ENCODE peak calls at places on chromosomes 12 and 14, in nine cellular contexts. T, H, Y, Z, W, U, P, O and I are unnamed samples.

GRCh38 chr12:19065871-19066270 is 63.7 kb upstream of the PLEKHA5 start:
- DNase-seq in T (no peak), W (no peak), Y (no peak), U (no peak), O (no peak), Z (no peak), P (no peak), H (no peak), I (no peak)

GRCh38 chr12:127107744-127108143 is 1159.2 kb upstream of the TMEM132C start:
- DNase-seq in T (no peak), O (no peak), Z (no peak), Y (no peak), W (no peak), U (no peak), H (no peak), P (no peak), I (no peak)

GRCh38 chr12:103844296-103844695 is 3.3 kb upstream of the NT5DC3 start:
- DNase-seq in Y (no peak), W (no peak), O (no peak), T (no peak), H (no peak), Z (no peak), U (no peak), P (no peak), I (no peak)

GRCh38 chr12:124191024-124191359 is 103.9 kb upstream of the RFLNA start:
- DNase-seq in U (no peak), H (no peak), O (no peak), T (no peak), W (no peak), P (peak), Z (no peak), Y (peak), I (no peak)

GRCh38 chr12:74537126-74537706 is 419 bp upstream of the ATXN7L3B start:
- DNase-seq in H (no peak), Z (no peak), P (peak), Y (peak), T (no peak), O (no peak), U (no peak), W (no peak), I (no peak)

GRCh38 chr14:85254718-85255117 is 275.2 kb upstream of the FLRT2 start:
- DNase-seq in U (no peak), O (no peak), T (no peak), Z (no peak), W (no peak), Y (no peak), H (no peak), P (no peak), I (no peak)

GRCh38 chr14:70831382-70831781 is 22.1 kb upstream of the MAP3K9 start:
- DNase-seq in T (no peak), P (no peak), Y (no peak), Z (no peak), W (no peak), O (no peak), U (no peak), H (no peak), I (no peak)

GRCh38 chr14:104441275-104442106 is 138.1 kb upstream of the C14orf180 start:
- DNase-seq in Z (no peak), H (peak), U (no peak), T (no peak), W (no peak), Y (no peak), O (peak), P (no peak), I (peak)

GRCh38 chr12:62963642-62964041 is 28.7 kb upstream of the PPM1H start:
- DNase-seq in Z (no peak), T (no peak), P (no peak), W (no peak), U (no peak), Y (no peak), H (no peak), O (no peak), I (no peak)

GRCh38 chr14:22533739-22534359 is 55.2 kb downstream of the DAD1 start:
- DNase-seq in O (no peak), U (no peak), Y (no peak), P (no peak), W (no peak), H (no peak), T (no peak), Z (no peak), I (no peak)

GRCh38 chr14:22533057-22533704 is 55.8 kb downstream of the DAD1 start:
- DNase-seq in P (no peak), H (no peak), Z (no peak), O (no peak), W (no peak), T (no peak), U (no peak), Y (no peak), I (no peak)

GRCh38 chr14:22530101-22530500 is 58.9 kb downstream of the DAD1 start:
- DNase-seq in H (no peak), P (no peak), W (no peak), Y (no peak), U (no peak), Z (no peak), T (no peak), O (no peak), I (no peak)

GRCh38 chr14:22532345-22533056 is 56.5 kb downstream of the DAD1 start:
- DNase-seq in O (no peak), Y (no peak), T (no peak), P (no peak), W (no peak), Z (no peak), H (no peak), U (no peak), I (no peak)

GRCh38 chr14:22531451-22532344 is 57.3 kb downstream of the DAD1 start:
- DNase-seq in Y (no peak), O (no peak), W (no peak), H (no peak), U (no peak), T (no peak), Z (no peak), P (no peak), I (no peak)
- TF ChIP-seq POLR2AphosphoS5 in Y (no peak), O (no peak), W (no peak), H (no peak), U (no peak), T (no peak), Z (no peak), P (no peak), I (no peak)

DNA sequence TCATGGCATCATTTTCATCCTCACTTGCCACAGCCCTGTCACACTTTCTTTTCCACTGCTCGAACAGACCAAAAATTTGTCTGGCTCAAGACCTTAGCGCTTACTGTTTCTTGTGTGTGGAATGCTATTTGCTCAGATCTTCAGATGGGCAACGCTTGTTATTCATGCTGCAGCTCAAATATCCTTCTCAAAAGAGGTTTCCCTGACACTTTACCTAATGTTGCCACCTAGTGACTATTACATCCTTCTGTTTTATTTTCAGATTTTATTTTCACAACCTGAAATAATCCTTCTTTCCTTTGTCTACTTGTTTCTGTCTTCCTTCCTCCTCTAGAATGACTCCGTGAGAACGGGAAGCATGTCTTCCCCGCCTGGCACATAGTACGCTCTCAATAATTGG is 5.6 kb downstream of the FBXO33 start:
- DNase-seq in P (no peak), Y (no peak), U (no peak), O (no peak), H (no peak), W (no peak), T (no peak), Z (no peak), I (no peak)
- TF ChIP-seq CTCF in P (peak), Y (peak), U (no peak), O (no peak), H (no peak), W (no peak), T (no peak), Z (no peak), I (no peak)

GRCh38 chr12:6280672-6281071 is 29.8 kb upstream of the PLEKHG6 start:
- DNase-seq in W (no peak), H (peak), T (no peak), Y (no peak), O (no peak), U (no peak), Z (no peak), P (no peak), I (no peak)
- TF ChIP-seq POLR2AphosphoS5 in W (no peak), H (no peak), T (no peak), Y (no peak), O (no peak), U (no peak), Z (no peak), P (no peak), I (no peak)

GRCh38 chr12:31310488-31310887 is 15.5 kb downstream of the SINHCAF start:
- DNase-seq in Y (no peak), U (no peak), H (no peak), P (no peak), O (no peak), W (no peak), Z (no peak), T (no peak), I (no peak)
- TF ChIP-seq CTCF in Y (no peak), U (no peak), H (no peak), P (no peak), O (no peak), W (no peak), Z (no peak), T (no peak), I (no peak)

GRCh38 chr12:110039085-110039807 is 9.1 kb downstream of the C12orf76 start:
- DNase-seq in P (peak), H (no peak), Z (peak), O (no peak), T (peak), U (peak), Y (no peak), W (no peak), I (no peak)
- TF ChIP-seq POLR2AphosphoS5 in P (no peak), H (no peak), Z (peak), O (no peak), T (no peak), U (peak), Y (no peak), W (no peak), I (no peak)

GRCh38 chr14:66507722-66508546 is at the start of gene GPHN:
- DNase-seq in W (peak), H (peak), Z (peak), U (peak), P (peak), Y (peak), O (peak), T (peak), I (peak)
- TF ChIP-seq CTCF in W (no peak), H (no peak), Z (peak), U (no peak), P (no peak), Y (no peak), O (peak), T (peak), I (peak)

GRCh38 chr14:94483071-94483451 is 7.1 kb upstream of the SERPINA9 start:
- DNase-seq in Z (no peak), U (no peak), H (no peak), W (no peak), Y (no peak), P (no peak), T (no peak), O (no peak), I (no peak)

GRCh38 chr14:94481468-94482131 is 5.6 kb upstream of the SERPINA9 start:
- DNase-seq in H (no peak), Z (no peak), U (no peak), T (no peak), W (no peak), P (no peak), Y (no peak), O (no peak), I (no peak)

GRCh38 chr14:94478420-94478819 is 2.4 kb upstream of the SERPINA9 start:
- DNase-seq in Z (no peak), O (no peak), U (no peak), T (no peak), Y (no peak), W (no peak), P (no peak), H (no peak), I (no peak)

GRCh38 chr14:94483729-94484275 is 7.8 kb upstream of the SERPINA9 start:
- DNase-seq in H (no peak), Y (no peak), U (no peak), Z (no peak), T (no peak), W (no peak), P (no peak), O (no peak), I (no peak)

GRCh38 chr14:94480809-94481208 is 4.8 kb upstream of the SERPINA9 start:
- DNase-seq in P (no peak), T (no peak), O (no peak), W (no peak), Y (no peak), H (no peak), U (no peak), Z (no peak), I (no peak)
- TF ChIP-seq POLR2AphosphoS5 in P (no peak), T (no peak), O (no peak), W (no peak), Y (no peak), H (no peak), U (no peak), Z (no peak), I (no peak)

GRCh38 chr12:132460571-132460970 is 29.4 kb upstream of the FBRSL1 start:
- DNase-seq in H (no peak), Z (no peak), U (no peak), W (no peak), P (peak), O (no peak), T (no peak), Y (no peak), I (no peak)
- TF ChIP-seq CTCF in H (no peak), Z (no peak), U (no peak), W (peak), P (peak), O (no peak), T (no peak), Y (peak), I (no peak)

GRCh38 chr12:93883436-93884154 is 206.4 kb downstream of the CRADD start:
- DNase-seq in W (no peak), P (no peak), Y (no peak), H (no peak), Z (no peak), T (no peak), U (no peak), O (no peak), I (no peak)

GRCh38 chr12:93884794-93885460 is 207.8 kb downstream of the CRADD start:
- DNase-seq in H (no peak), W (no peak), U (no peak), Z (no peak), T (no peak), Y (no peak), P (no peak), O (no peak), I (no peak)

GRCh38 chr12:93889516-93890202 is 212.5 kb downstream of the CRADD start:
- DNase-seq in Y (no peak), U (no peak), W (no peak), H (no peak), T (no peak), O (no peak), P (no peak), Z (no peak), I (no peak)

GRCh38 chr12:93888964-93889363 is 211.8 kb downstream of the CRADD start:
- DNase-seq in H (no peak), W (no peak), Y (no peak), O (no peak), Z (no peak), U (no peak), T (no peak), P (no peak), I (no peak)

DNA sequence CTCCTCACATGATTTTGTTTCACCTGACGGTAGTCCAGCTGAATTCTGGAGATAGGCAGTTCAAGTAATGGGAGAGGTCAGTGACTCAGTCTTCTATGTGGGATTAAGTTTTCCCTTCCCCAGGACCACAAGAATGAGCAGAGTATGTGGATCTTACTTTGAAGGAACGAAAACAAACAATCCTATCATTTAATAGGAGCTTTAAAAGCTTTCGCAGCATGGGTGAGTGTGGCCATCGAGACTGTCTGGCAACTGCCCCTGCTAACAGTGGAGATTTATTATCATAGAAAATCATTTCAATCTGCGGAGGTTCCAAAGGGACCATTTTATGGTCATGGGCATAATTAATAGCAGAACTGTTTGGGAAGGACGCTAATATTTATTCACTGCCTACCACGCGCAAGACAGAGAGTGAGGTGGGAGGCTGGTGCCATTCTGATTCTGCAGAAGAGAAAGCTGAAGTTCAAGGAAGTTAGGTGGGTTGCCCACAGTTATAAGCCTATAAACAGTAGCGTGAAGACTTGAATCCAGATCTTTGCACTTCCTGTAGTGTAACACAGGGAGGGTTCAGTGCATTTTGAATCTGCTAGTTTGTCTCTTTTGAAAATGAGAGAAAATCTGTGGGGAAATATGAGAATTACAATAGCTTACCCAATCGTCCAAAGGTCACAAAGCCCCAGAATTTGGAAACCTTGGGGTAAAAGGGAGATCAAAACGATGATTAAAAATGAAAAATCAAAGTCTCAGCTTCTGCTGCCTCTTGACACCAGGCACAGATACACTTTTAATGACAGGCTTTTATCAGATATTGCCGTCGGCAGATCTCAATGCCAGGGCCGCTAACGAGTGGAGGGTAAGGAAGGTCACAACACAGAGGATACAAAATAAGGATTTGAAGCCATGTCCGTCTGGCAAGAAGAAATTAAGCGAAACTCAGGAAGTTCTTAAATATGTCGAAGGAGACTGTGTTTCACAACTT is 209.6 kb downstream of the CRADD start:
- DNase-seq in H (no peak), P (peak), O (no peak), Z (peak), U (no peak), W (no peak), Y (no peak), T (no peak), I (no peak)
- TF ChIP-seq POLR2AphosphoS5 in H (no peak), P (no peak), O (no peak), Z (peak), U (no peak), W (no peak), Y (no peak), T (no peak), I (no peak)